ENCODE peak calls at places on chromosome 9, in eight cellular contexts. Q is astrocyte, F is MM.1S, W is fibroblast of lung, L is IMR-90, A is mammary epithelial cell, R is GM23248, G is mesendoderm. B is an unnamed sample.

GRCh38 chr9:82488702-82489578 is 500.4 kb downstream of the SPATA31D1 start:
- DNase-seq in Q (peak; percentile 100), F (no peak), W (peak; percentile 97), L (peak; percentile 88), A (peak; percentile 81), R (peak; percentile 62), G (peak; percentile 45), B (no peak)

GRCh38 chr9:72952914-72953313 is at the start of gene ALDH1A1:
- DNase-seq in Q (no peak), F (no peak), W (peak; percentile 18), L (no peak), A (peak; percentile 10), R (no peak), G (peak; percentile 20), B (peak; percentile 29)

GRCh38 chr9:31629292-31629691 is 755.2 kb upstream of the ACO1 start:
- DNase-seq in Q (no peak), F (no peak), W (no peak), L (no peak), A (no peak), R (no peak), G (no peak), B (no peak)

GRCh38 chr9:109600142-109600541 is 102.0 kb upstream of the PTPN3 start:
- DNase-seq in Q (peak; percentile 99), F (no peak), W (peak; percentile 96), L (peak; percentile 80), A (peak; percentile 63), R (peak; percentile 71), G (peak; percentile 28), B (no peak)

GRCh38 chr9:18632624-18633407 is 158.9 kb downstream of the ADAMTSL1 start:
- DNase-seq in Q (peak; percentile 87), F (no peak), W (peak; percentile 91), L (peak; percentile 90), A (peak; percentile 69), R (peak; percentile 92), G (no peak), B (no peak)

GRCh38 chr9:12964271-12964670 is 189.5 kb downstream of the LURAP1L start:
- DNase-seq in Q (no peak), F (no peak), W (no peak), L (peak; percentile 35), A (no peak), R (no peak), G (no peak), B (no peak)

GRCh38 chr9:130265431-130266235 is at the start of gene HMCN2:
- DNase-seq in Q (no peak), F (no peak), W (no peak), L (no peak), A (peak; percentile 23), R (peak; percentile 30), G (peak; percentile 74), B (peak; percentile 64)

GRCh38 chr9:1296331-1296730 is 246.2 kb downstream of the DMRT2 start:
- DNase-seq in Q (no peak), F (no peak), W (no peak), L (no peak), A (peak; percentile 14), R (no peak), G (no peak), B (no peak)

GRCh38 chr9:120755827-120756434 is 37.3 kb downstream of the FBXW2 start:
- DNase-seq in Q (no peak), F (peak; percentile 60), W (peak; percentile 51), L (peak; percentile 34), A (peak; percentile 35), R (peak; percentile 50), G (peak; percentile 57), B (peak; percentile 50)

GRCh38 chr9:91234523-91234922 is 127.2 kb downstream of the AUH start:
- DNase-seq in Q (no peak), F (no peak), W (no peak), L (peak; percentile 20), A (no peak), R (no peak), G (no peak), B (no peak)

GRCh38 chr9:134553061-134553891 is 88.3 kb upstream of the COL5A1 start:
- DNase-seq in Q (no peak), F (no peak), W (no peak), L (no peak), A (no peak), R (no peak), G (no peak), B (no peak)

GRCh38 chr9:94798201-94798600 is 71.7 kb downstream of the AOPEP start:
- DNase-seq in Q (no peak), F (no peak), W (no peak), L (no peak), A (no peak), R (no peak), G (no peak), B (no peak)

GRCh38 chr9:94799578-94800264 is 73.2 kb downstream of the AOPEP start:
- DNase-seq in Q (peak; percentile 95), F (no peak), W (peak; percentile 58), L (peak; percentile 75), A (peak; percentile 47), R (no peak), G (peak; percentile 61), B (no peak)

DNA sequence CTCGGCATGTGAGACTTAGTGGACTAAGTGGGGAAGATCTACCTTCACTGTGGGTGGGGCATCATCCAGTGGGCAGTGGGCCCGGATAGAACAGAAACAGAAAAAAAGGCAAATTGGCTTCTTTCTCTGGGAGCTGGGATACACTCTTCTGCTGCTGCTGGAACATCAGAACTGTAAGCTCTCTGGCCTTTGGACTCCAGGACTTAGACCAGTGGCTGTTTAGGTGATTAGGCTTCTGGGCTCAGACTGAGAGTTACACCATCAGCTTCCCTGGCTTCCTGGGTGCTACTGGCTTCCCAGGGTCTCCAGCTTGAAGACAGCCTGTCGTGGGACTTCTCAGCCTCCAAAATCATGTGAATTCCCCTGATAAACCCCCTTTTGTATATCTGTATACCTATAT is 122.7 kb upstream of the SLC28A3 start:
- DNase-seq in Q (no peak), F (no peak), W (no peak), L (no peak), A (no peak), R (no peak), G (no peak), B (no peak)
- H3K4me2 ChIP-seq in Q (no peak overlapping the region), F (no peak overlapping the region), W (no peak overlapping the region), L (no peak overlapping the region), A (no peak overlapping the region), R (no peak overlapping the region), G (no peak overlapping the region), B (no peak overlapping the region)

DNA sequence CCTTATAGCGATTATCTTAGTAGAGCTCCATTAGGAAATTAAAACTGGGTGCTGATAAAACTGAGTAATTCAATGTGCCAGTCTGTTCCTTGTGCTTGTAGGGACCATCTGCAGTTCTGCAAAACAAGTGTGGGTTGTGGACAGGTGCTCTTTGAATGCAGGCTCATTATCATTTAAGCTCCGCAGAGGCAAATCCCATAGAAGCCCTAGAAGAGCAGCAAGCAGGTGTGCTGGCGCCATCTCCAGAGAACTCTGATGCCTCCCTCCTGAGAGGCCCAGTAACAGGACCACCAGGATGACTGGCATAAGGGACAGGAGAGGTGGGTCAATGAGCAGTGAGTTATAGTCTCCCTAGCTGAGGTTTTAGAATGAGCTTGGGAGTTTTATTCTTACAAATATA is 1342.4 kb upstream of the DMAC1 start:
- DNase-seq in Q (no peak), F (no peak), W (no peak), L (no peak), A (no peak), R (no peak), G (peak; percentile 27), B (peak; percentile 30)
- H3K4me2 ChIP-seq in Q (no peak overlapping the region), F (no peak overlapping the region), W (no peak overlapping the region), L (no peak overlapping the region), A (no peak overlapping the region), R (no peak overlapping the region), G (no peak overlapping the region), B (no peak overlapping the region)

DNA sequence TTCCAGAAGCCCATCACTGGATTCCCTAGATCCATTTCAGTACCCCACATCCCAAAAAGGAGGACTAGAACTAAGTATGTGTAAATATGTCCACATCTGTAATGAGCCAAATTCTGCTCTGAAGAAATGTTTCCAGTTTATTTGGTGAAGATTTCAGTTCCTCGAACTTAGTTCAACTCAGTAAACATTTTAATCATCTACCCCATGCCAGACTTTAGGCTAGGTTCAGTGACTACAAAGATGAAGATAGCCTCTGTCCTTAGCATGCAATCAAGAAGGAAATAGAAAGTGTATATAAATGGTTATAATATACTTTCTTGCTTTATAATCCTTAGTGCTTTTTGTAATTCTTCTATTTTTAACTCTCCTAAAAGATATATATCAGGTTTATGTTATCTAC is 21.5 kb downstream of the RUSC2 start:
- DNase-seq in Q (no peak), F (no peak), W (no peak), L (no peak), A (no peak), R (no peak), G (no peak), B (no peak)
- H3K4me2 ChIP-seq in Q (peak overlapping the region; percentile 74), F (no peak overlapping the region), W (peak overlapping the region; percentile 21), L (peak overlapping the region; percentile 57), A (peak overlapping the region; percentile 60), R (peak overlapping the region; percentile 62), G (no peak overlapping the region), B (no peak overlapping the region)

GRCh38 chr9:5557606-5558587 is 47.6 kb downstream of the PDCD1LG2 start:
- DNase-seq in Q (peak; percentile 23), F (peak; percentile 57), W (peak; percentile 34), L (no peak), A (peak; percentile 53), R (no peak), G (no peak), B (no peak)
- H3K4me2 ChIP-seq in Q (no peak overlapping the region), F (peak overlapping the region; percentile 40), W (no peak overlapping the region), L (no peak overlapping the region), A (no peak overlapping the region), R (no peak overlapping the region), G (no peak overlapping the region), B (no peak overlapping the region)

DNA sequence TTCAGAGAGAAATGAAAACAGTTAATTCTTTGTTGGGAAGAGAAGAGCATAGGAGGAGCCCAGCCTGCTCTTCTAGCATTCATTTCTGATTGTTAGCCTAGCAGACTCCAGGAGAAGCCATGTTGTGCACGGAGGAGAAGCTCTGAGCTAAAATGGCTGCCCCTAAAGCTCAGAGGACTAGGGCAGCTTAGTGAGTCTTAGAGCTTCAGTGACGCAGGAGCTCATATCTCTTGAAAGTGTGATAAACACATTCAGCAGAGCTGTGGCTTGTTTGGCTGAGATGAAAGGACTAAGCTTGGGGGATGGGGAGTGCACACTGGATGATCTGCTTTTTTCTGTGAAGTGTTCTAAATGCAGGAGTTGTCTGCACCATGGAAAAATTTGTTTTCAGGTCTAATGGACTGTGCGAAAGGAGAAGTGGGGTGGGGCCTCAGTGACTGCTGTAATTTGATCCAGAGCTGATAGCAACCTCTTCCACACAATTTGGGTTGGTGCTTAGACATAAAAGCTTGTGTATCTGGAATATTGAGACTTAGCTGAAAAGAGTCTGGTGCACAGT is 58.5 kb downstream of the ZNF462 start:
- DNase-seq in Q (peak; percentile 93), F (peak; percentile 90), W (peak; percentile 87), L (peak; percentile 84), A (no peak), R (peak; percentile 59), G (peak; percentile 90), B (no peak)
- H3K4me2 ChIP-seq in Q (peak overlapping the region; percentile 56), F (peak overlapping the region; percentile 53), W (peak overlapping the region; percentile 53), L (peak overlapping the region; percentile 28), A (peak overlapping the region; percentile 22), R (peak overlapping the region; percentile 62), G (no peak overlapping the region), B (no peak overlapping the region)

B was measured in H9.